ENCODE peak calls at places on chromosomes 7 and 10, in eight cellular contexts. One of them, this sample, is unnamed. For H4K20me1, the result is how much of the 10 kb centered on the place peaks cover.

GRCh38 chr10:32065871-32066270 is 9.6 kb upstream of the KIF5B start:
- DNase-seq in mammary epithelial cell: peak
- DNase-seq in GM23338: no peak
- DNase-seq in OCI-LY7: no peak
- DNase-seq in fibroblast of lung: peak
- DNase-seq in HepG2: no peak
- DNase-seq in MM.1S: no peak
- DNase-seq in GM23248: peak
- DNase-seq in this sample: peak

GRCh38 chr10:116241025-116241424 is 32.0 kb downstream of the GFRA1 start:
- DNase-seq in GM23248: no peak
- DNase-seq in HepG2: no peak
- DNase-seq in mammary epithelial cell: no peak
- DNase-seq in GM23338: no peak
- DNase-seq in MM.1S: no peak
- DNase-seq in OCI-LY7: no peak
- DNase-seq in fibroblast of lung: no peak
- DNase-seq in this sample: no peak

GRCh38 chr10:28169525-28169924 is 133.3 kb downstream of the MPP7 start:
- DNase-seq in MM.1S: peak
- DNase-seq in GM23248: no peak
- DNase-seq in OCI-LY7: no peak
- DNase-seq in mammary epithelial cell: no peak
- DNase-seq in GM23338: no peak
- DNase-seq in fibroblast of lung: no peak
- DNase-seq in HepG2: no peak
- DNase-seq in this sample: no peak

GRCh38 chr10:99784731-99785441 is 2.4 kb downstream of the ABCC2 start:
- DNase-seq in GM23248: peak
- DNase-seq in HepG2: peak
- DNase-seq in OCI-LY7: no peak
- DNase-seq in mammary epithelial cell: no peak
- DNase-seq in MM.1S: no peak
- DNase-seq in GM23338: peak
- DNase-seq in fibroblast of lung: peak
- DNase-seq in this sample: no peak

GRCh38 chr7:28503396-28503795 is 91.1 kb downstream of the CREB5 start:
- DNase-seq in OCI-LY7: no peak
- DNase-seq in MM.1S: no peak
- DNase-seq in mammary epithelial cell: no peak
- DNase-seq in HepG2: no peak
- DNase-seq in fibroblast of lung: no peak
- DNase-seq in GM23248: peak
- DNase-seq in GM23338: no peak
- DNase-seq in this sample: no peak

GRCh38 chr10:120492366-120492765 is 35.3 kb downstream of the PLPP4 start:
- DNase-seq in fibroblast of lung: peak
- DNase-seq in mammary epithelial cell: no peak
- DNase-seq in HepG2: no peak
- DNase-seq in MM.1S: no peak
- DNase-seq in GM23338: no peak
- DNase-seq in GM23248: no peak
- DNase-seq in OCI-LY7: no peak
- DNase-seq in this sample: no peak

GRCh38 chr10:75426880-75427279 is 4.5 kb upstream of the LRMDA start:
- DNase-seq in GM23248: no peak
- DNase-seq in HepG2: no peak
- DNase-seq in MM.1S: no peak
- DNase-seq in mammary epithelial cell: no peak
- DNase-seq in OCI-LY7: no peak
- DNase-seq in fibroblast of lung: no peak
- DNase-seq in GM23338: no peak
- DNase-seq in this sample: no peak

GRCh38 chr7:80335473-80336232 is 176.2 kb downstream of the GNAT3 start:
- DNase-seq in GM23338: no peak
- DNase-seq in OCI-LY7: no peak
- DNase-seq in GM23248: no peak
- DNase-seq in MM.1S: no peak
- DNase-seq in HepG2: no peak
- DNase-seq in mammary epithelial cell: no peak
- DNase-seq in fibroblast of lung: no peak
- DNase-seq in this sample: peak

GRCh38 chr7:127809285-127809702 is 157.3 kb downstream of the SND1 start:
- DNase-seq in fibroblast of lung: peak
- DNase-seq in MM.1S: no peak
- DNase-seq in mammary epithelial cell: peak
- DNase-seq in GM23248: peak
- DNase-seq in HepG2: no peak
- DNase-seq in OCI-LY7: no peak
- DNase-seq in GM23338: no peak
- DNase-seq in this sample: no peak

GRCh38 chr7:119472398-119473038 is 800.5 kb upstream of the KCND2 start:
- DNase-seq in GM23338: peak
- DNase-seq in mammary epithelial cell: no peak
- DNase-seq in OCI-LY7: no peak
- DNase-seq in MM.1S: no peak
- DNase-seq in fibroblast of lung: no peak
- DNase-seq in HepG2: no peak
- DNase-seq in GM23248: no peak
- DNase-seq in this sample: peak

GRCh38 chr7:112571852-112572607 is 91.2 kb downstream of the LSMEM1 start:
- DNase-seq in mammary epithelial cell: no peak
- DNase-seq in fibroblast of lung: no peak
- DNase-seq in OCI-LY7: peak
- DNase-seq in MM.1S: no peak
- DNase-seq in GM23338: peak
- DNase-seq in GM23248: no peak
- DNase-seq in HepG2: peak
- DNase-seq in this sample: no peak

GRCh38 chr7:106071356-106071998 is 40.6 kb downstream of the SYPL1 start:
- DNase-seq in HepG2: no peak
- DNase-seq in GM23338: no peak
- DNase-seq in OCI-LY7: peak
- DNase-seq in fibroblast of lung: peak
- DNase-seq in GM23248: no peak
- DNase-seq in mammary epithelial cell: no peak
- DNase-seq in MM.1S: peak
- DNase-seq in this sample: no peak

GRCh38 chr7:30303312-30304039 is 19.1 kb downstream of the ZNRF2 start:
- DNase-seq in HepG2: no peak
- DNase-seq in MM.1S: no peak
- DNase-seq in GM23248: no peak
- DNase-seq in fibroblast of lung: no peak
- DNase-seq in OCI-LY7: no peak
- DNase-seq in mammary epithelial cell: no peak
- DNase-seq in GM23338: no peak
- DNase-seq in this sample: no peak

GRCh38 chr10:57983226-57983870 is 284.3 kb downstream of the IPMK start:
- DNase-seq in GM23248: peak
- DNase-seq in OCI-LY7: no peak
- DNase-seq in fibroblast of lung: peak
- DNase-seq in MM.1S: no peak
- DNase-seq in HepG2: no peak
- DNase-seq in GM23338: no peak
- DNase-seq in mammary epithelial cell: peak
- DNase-seq in this sample: no peak

GRCh38 chr7:15326044-15326644 is 235.7 kb downstream of the AGMO start:
- DNase-seq in OCI-LY7: peak
- DNase-seq in mammary epithelial cell: no peak
- DNase-seq in fibroblast of lung: peak
- DNase-seq in GM23338: peak
- DNase-seq in GM23248: peak
- DNase-seq in MM.1S: peak
- DNase-seq in HepG2: peak
- DNase-seq in this sample: peak

GRCh38 chr7:137667633-137668387 is 179.0 kb downstream of the DGKI start:
- DNase-seq in GM23338: no peak
- DNase-seq in fibroblast of lung: peak
- DNase-seq in MM.1S: no peak
- DNase-seq in mammary epithelial cell: peak
- DNase-seq in GM23248: peak
- DNase-seq in HepG2: no peak
- DNase-seq in OCI-LY7: no peak
- DNase-seq in this sample: no peak

GRCh38 chr7:435518-436366 is 83.9 kb downstream of the PDGFA start:
- DNase-seq in mammary epithelial cell: peak
- DNase-seq in GM23338: no peak
- DNase-seq in OCI-LY7: no peak
- DNase-seq in MM.1S: no peak
- DNase-seq in fibroblast of lung: peak
- DNase-seq in GM23248: peak
- DNase-seq in HepG2: no peak
- DNase-seq in this sample: peak

GRCh38 chr7:151506901-151507382 is 12.8 kb downstream of the RHEB start:
- DNase-seq in GM23338: no peak
- DNase-seq in fibroblast of lung: no peak
- DNase-seq in HepG2: no peak
- DNase-seq in OCI-LY7: no peak
- DNase-seq in MM.1S: no peak
- DNase-seq in mammary epithelial cell: peak
- DNase-seq in GM23248: no peak
- DNase-seq in this sample: no peak

GRCh38 chr7:136067277-136067676 is 90.1 kb upstream of the MTPN start:
- DNase-seq in OCI-LY7: no peak
- DNase-seq in GM23248: no peak
- DNase-seq in mammary epithelial cell: no peak
- DNase-seq in HepG2: no peak
- DNase-seq in GM23338: no peak
- DNase-seq in MM.1S: no peak
- DNase-seq in fibroblast of lung: no peak
- DNase-seq in this sample: no peak

GRCh38 chr7:116164552-116164951 is 45.8 kb upstream of the TES start:
- DNase-seq in fibroblast of lung: no peak
- DNase-seq in GM23338: no peak
- DNase-seq in OCI-LY7: no peak
- DNase-seq in MM.1S: no peak
- DNase-seq in mammary epithelial cell: no peak
- DNase-seq in GM23248: peak
- DNase-seq in HepG2: no peak
- DNase-seq in this sample: no peak
- H4K20me1 ChIP-seq in fibroblast of lung: under half
- H4K20me1 ChIP-seq in GM23338: under half
- H4K20me1 ChIP-seq in OCI-LY7: under half
- H4K20me1 ChIP-seq in MM.1S: under half
- H4K20me1 ChIP-seq in mammary epithelial cell: under half
- H4K20me1 ChIP-seq in GM23248: under half
- H4K20me1 ChIP-seq in HepG2: under half
- H4K20me1 ChIP-seq in this sample: under half

GRCh38 chr10:133299738-133300137 is 8.9 kb downstream of the TUBGCP2 start:
- DNase-seq in HepG2: no peak
- DNase-seq in GM23338: no peak
- DNase-seq in GM23248: no peak
- DNase-seq in fibroblast of lung: no peak
- DNase-seq in OCI-LY7: no peak
- DNase-seq in mammary epithelial cell: no peak
- DNase-seq in MM.1S: no peak
- DNase-seq in this sample: no peak
- H4K20me1 ChIP-seq in HepG2: under half
- H4K20me1 ChIP-seq in GM23338: under half
- H4K20me1 ChIP-seq in GM23248: under half
- H4K20me1 ChIP-seq in fibroblast of lung: under half
- H4K20me1 ChIP-seq in OCI-LY7: under half
- H4K20me1 ChIP-seq in mammary epithelial cell: under half
- H4K20me1 ChIP-seq in MM.1S: under half
- H4K20me1 ChIP-seq in this sample: under half

DNA sequence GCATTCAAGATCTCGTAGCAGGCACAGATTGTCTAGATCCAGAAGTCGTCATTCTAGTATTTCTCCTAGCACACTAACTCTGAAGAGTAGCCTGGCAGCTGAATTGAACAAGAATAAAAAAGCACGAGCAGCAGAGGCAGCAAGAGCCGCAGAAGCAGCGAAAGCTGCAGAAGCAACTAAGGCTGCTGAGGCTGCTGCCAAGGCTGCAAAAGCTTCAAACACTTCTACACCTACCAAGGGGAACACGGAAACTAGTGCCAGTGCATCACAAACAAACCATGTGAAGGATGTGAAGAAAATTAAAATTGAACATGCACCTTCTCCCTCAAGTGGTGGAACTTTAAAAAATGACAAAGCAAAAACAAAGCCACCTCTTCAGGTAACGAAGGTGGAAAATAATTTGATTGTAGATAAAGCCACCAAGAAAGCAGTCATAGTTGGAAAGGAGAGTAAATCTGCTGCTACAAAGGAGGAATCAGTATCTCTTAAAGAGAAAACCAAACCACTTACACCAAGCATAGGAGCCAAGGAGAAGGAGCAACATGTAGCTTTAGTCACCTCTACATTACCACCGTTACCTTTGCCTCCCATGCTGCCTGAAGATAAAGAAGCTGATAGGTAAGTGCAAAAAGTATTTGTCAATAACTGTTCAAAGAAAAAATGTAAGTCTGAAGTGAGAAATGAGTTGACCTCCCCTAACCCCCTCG is 37.7 kb downstream of the CDK13 start:
- DNase-seq in MM.1S: no peak
- DNase-seq in OCI-LY7: peak
- DNase-seq in GM23338: no peak
- DNase-seq in GM23248: no peak
- DNase-seq in HepG2: no peak
- DNase-seq in fibroblast of lung: no peak
- DNase-seq in mammary epithelial cell: no peak
- DNase-seq in this sample: no peak
- H4K20me1 ChIP-seq in MM.1S: under half
- H4K20me1 ChIP-seq in OCI-LY7: under half
- H4K20me1 ChIP-seq in GM23338: under half
- H4K20me1 ChIP-seq in GM23248: under half
- H4K20me1 ChIP-seq in HepG2: under half
- H4K20me1 ChIP-seq in fibroblast of lung: under half
- H4K20me1 ChIP-seq in mammary epithelial cell: under half
- H4K20me1 ChIP-seq in this sample: half or more

GRCh38 chr7:18497800-18498199 is 2.3 kb downstream of the HDAC9 start:
- DNase-seq in fibroblast of lung: no peak
- DNase-seq in OCI-LY7: no peak
- DNase-seq in HepG2: no peak
- DNase-seq in GM23338: no peak
- DNase-seq in MM.1S: no peak
- DNase-seq in GM23248: no peak
- DNase-seq in mammary epithelial cell: no peak
- DNase-seq in this sample: no peak

GRCh38 chr7:18498327-18498726 is 2.8 kb downstream of the HDAC9 start:
- DNase-seq in HepG2: no peak
- DNase-seq in OCI-LY7: peak
- DNase-seq in GM23338: no peak
- DNase-seq in GM23248: no peak
- DNase-seq in MM.1S: no peak
- DNase-seq in mammary epithelial cell: no peak
- DNase-seq in fibroblast of lung: no peak
- DNase-seq in this sample: no peak

GRCh38 chr7:18495412-18496335 is at the start of gene HDAC9:
- DNase-seq in HepG2: no peak
- DNase-seq in MM.1S: peak
- DNase-seq in fibroblast of lung: peak
- DNase-seq in OCI-LY7: peak
- DNase-seq in mammary epithelial cell: peak
- DNase-seq in GM23248: peak
- DNase-seq in GM23338: peak
- DNase-seq in this sample: peak

GRCh38 chr7:18496336-18496700 is 769 bp downstream of the HDAC9 start:
- DNase-seq in mammary epithelial cell: no peak
- DNase-seq in GM23248: no peak
- DNase-seq in HepG2: no peak
- DNase-seq in OCI-LY7: no peak
- DNase-seq in fibroblast of lung: no peak
- DNase-seq in MM.1S: no peak
- DNase-seq in GM23338: peak
- DNase-seq in this sample: no peak

GRCh38 chr7:18497082-18497481 is 1.5 kb downstream of the HDAC9 start:
- DNase-seq in GM23338: no peak
- DNase-seq in HepG2: no peak
- DNase-seq in mammary epithelial cell: no peak
- DNase-seq in GM23248: no peak
- DNase-seq in OCI-LY7: no peak
- DNase-seq in fibroblast of lung: no peak
- DNase-seq in MM.1S: no peak
- DNase-seq in this sample: no peak
- H4K20me1 ChIP-seq in GM23338: under half
- H4K20me1 ChIP-seq in HepG2: under half
- H4K20me1 ChIP-seq in mammary epithelial cell: under half
- H4K20me1 ChIP-seq in GM23248: under half
- H4K20me1 ChIP-seq in OCI-LY7: under half
- H4K20me1 ChIP-seq in fibroblast of lung: under half
- H4K20me1 ChIP-seq in MM.1S: under half
- H4K20me1 ChIP-seq in this sample: under half